ENCODE peak calls at places on chromosomes 3 and 15, in nine cellular contexts. T, E, W, Z, K, Y, H, U and A are unnamed samples.

GRCh38 chr3:101072299-101072698 is 79.1 kb upstream of the ABI3BP start:
- DNase-seq in E (no peak), H (no peak), Z (no peak), T (peak; percentile 46), U (no peak), W (no peak), K (peak; percentile 51), Y (peak; percentile 35), A (no peak)

GRCh38 chr3:167733961-167734497 is 663 bp downstream of the PDCD10 start:
- DNase-seq in U (no peak), K (peak; percentile 15), W (no peak), E (no peak), Y (no peak), H (no peak), Z (no peak), T (peak; percentile 19), A (peak; percentile 39)

GRCh38 chr3:66808891-66809578 is 189.1 kb upstream of the KBTBD8 start:
- DNase-seq in U (peak; percentile 32), H (no peak), W (no peak), T (no peak), K (no peak), Y (no peak), E (no peak), Z (no peak), A (no peak)

GRCh38 chr15:48643776-48644497 is 1.6 kb downstream of the FBN1 start:
- DNase-seq in K (peak; percentile 55), T (peak; percentile 34), W (no peak), E (no peak), Z (no peak), Y (no peak), H (no peak), U (no peak), A (no peak)

GRCh38 chr3:53811143-53811915 is 34.9 kb downstream of the CHDH start:
- DNase-seq in E (no peak), W (no peak), H (no peak), Y (no peak), K (no peak), U (no peak), Z (peak; percentile 6), T (no peak), A (no peak)

GRCh38 chr3:5568451-5568850 is 380.9 kb downstream of the EDEM1 start:
- DNase-seq in E (no peak), W (peak; percentile 72), Z (no peak), Y (no peak), H (peak; percentile 13), K (no peak), T (no peak), U (peak; percentile 1), A (peak; percentile 12)

GRCh38 chr15:25238126-25238525 is 200.7 kb downstream of the UBE3A start:
- DNase-seq in Y (no peak), W (no peak), K (no peak), T (no peak), Z (no peak), H (no peak), U (no peak), E (no peak), A (no peak)

GRCh38 chr3:160756907-160757623 is 1.0 kb downstream of the PPM1L start:
- DNase-seq in Z (peak; percentile 39), T (no peak), K (no peak), W (peak; percentile 54), H (peak; percentile 31), U (peak; percentile 62), E (no peak), Y (no peak), A (no peak)

GRCh38 chr3:29141197-29141911 is 139.5 kb upstream of the RBMS3 start:
- DNase-seq in K (peak; percentile 39), Y (no peak), H (no peak), U (no peak), W (peak; percentile 60), T (no peak), E (no peak), Z (no peak), A (no peak)

GRCh38 chr15:89116404-89116803 is 28.1 kb downstream of the ABHD2 start:
- DNase-seq in Y (no peak), Z (no peak), H (no peak), K (no peak), W (no peak), T (no peak), U (no peak), E (no peak), A (no peak)

GRCh38 chr15:85563328-85563727 is 182.9 kb downstream of the AKAP13 start:
- DNase-seq in Y (no peak), K (peak; percentile 88), T (peak; percentile 54), E (no peak), W (peak; percentile 44), Z (no peak), U (peak; percentile 44), H (no peak), A (no peak)

GRCh38 chr15:41494190-41494921 is 682 bp downstream of the ITPKA start:
- DNase-seq in T (no peak), W (peak; percentile 70), H (peak; percentile 67), U (peak; percentile 82), Z (no peak), Y (no peak), E (no peak), K (no peak), A (no peak)

GRCh38 chr3:177589921-177590336 is 392.6 kb upstream of the TBL1XR1 start:
- DNase-seq in Z (no peak), Y (peak; percentile 91), T (peak; percentile 99), H (no peak), E (peak; percentile 33), W (no peak), U (peak; percentile 17), K (peak; percentile 93), A (peak; percentile 99)

GRCh38 chr3:56782215-56782614 is 19.5 kb downstream of the ARHGEF3 start:
- DNase-seq in E (no peak), Z (no peak), H (no peak), W (peak; percentile 94), K (no peak), T (no peak), Y (no peak), U (no peak), A (no peak)

GRCh38 chr3:110568246-110568645 is 503.4 kb upstream of the NECTIN3 start:
- DNase-seq in K (peak; percentile 73), U (no peak), E (no peak), W (no peak), T (peak; percentile 94), H (no peak), Z (no peak), Y (peak; percentile 89), A (peak; percentile 77)

GRCh38 chr3:46301122-46301835 is 52.6 kb upstream of the CCR2 start:
- DNase-seq in K (no peak), T (no peak), U (no peak), W (no peak), Z (no peak), Y (no peak), E (no peak), H (no peak), A (no peak)

GRCh38 chr3:4656059-4656458 is 162.9 kb downstream of the ITPR1 start:
- DNase-seq in Z (peak; percentile 79), Y (peak; percentile 69), W (peak; percentile 86), K (peak; percentile 83), H (peak; percentile 76), E (peak; percentile 14), T (peak; percentile 76), U (peak; percentile 91), A (peak; percentile 71)

GRCh38 chr3:85387913-85388510 is 429.2 kb downstream of the CADM2 start:
- DNase-seq in Z (no peak), H (no peak), T (no peak), U (no peak), W (no peak), K (no peak), E (no peak), Y (no peak), A (no peak)

GRCh38 chr3:194471863-194472262 is 14.9 kb downstream of the ATP13A3 start:
- DNase-seq in U (no peak), W (peak; percentile 74), Z (no peak), H (no peak), K (no peak), T (no peak), E (no peak), Y (no peak), A (no peak)